ENCODE peak calls at places on chromosome 1, in five cellular contexts. I is NCI-H1436 treated with DMSO at 0.1 percent for 48 hours, F is Panc1, Y is brain microvascular endothelial cell, E is activated gamma-delta T cell treated with Interleukin-2 at 50 U/mL for 16 hours. R is an unnamed sample.

GRCh38 chr1:224542783-224543440 is 73.2 kb upstream of the CNIH3 start:
- DNase-seq in I (no peak), F (no peak), Y (peak), E (no peak), R (no peak)

GRCh38 chr1:184116287-184116686 is 64.8 kb downstream of the TSEN15 start:
- DNase-seq in I (no peak), F (no peak), Y (peak), E (no peak), R (no peak)

GRCh38 chr1:8053878-8054567 is 27.9 kb upstream of the ERRFI1 start:
- DNase-seq in I (no peak), F (no peak), Y (no peak), E (no peak), R (no peak)

GRCh38 chr1:18883636-18884418 is 18.5 kb downstream of the ALDH4A1 start:
- DNase-seq in I (no peak), F (peak), Y (peak), E (peak), R (peak)

GRCh38 chr1:159977364-159978106 is 23.5 kb upstream of the SLAMF9 start:
- DNase-seq in I (no peak), F (no peak), Y (no peak), E (no peak), R (no peak)

GRCh38 chr1:185373813-185374524 is 56.9 kb upstream of the IVNS1ABP start:
- DNase-seq in I (no peak), F (no peak), Y (peak), E (no peak), R (no peak)

GRCh38 chr1:220325306-220325995 is 53.2 kb upstream of the RAB3GAP2 start:
- DNase-seq in I (no peak), F (no peak), Y (no peak), E (no peak), R (no peak)

GRCh38 chr1:108010581-108010980 is 45.6 kb upstream of the VAV3 start:
- DNase-seq in I (no peak), F (no peak), Y (no peak), E (no peak), R (no peak)

GRCh38 chr1:179883739-179884138 is 1.7 kb downstream of the TOR1AIP1 start:
- DNase-seq in I (no peak), F (no peak), Y (no peak), E (peak), R (no peak)

GRCh38 chr1:3453203-3453761 is 1.2 kb upstream of the ARHGEF16 start:
- DNase-seq in I (no peak), F (peak), Y (peak), E (peak), R (peak)

GRCh38 chr1:151837197-151837596 is 2.4 kb downstream of the C2CD4D start:
- DNase-seq in I (no peak), F (no peak), Y (no peak), E (peak), R (peak)

GRCh38 chr1:243582321-243582720 is 267.7 kb downstream of the AKT3 start:
- DNase-seq in I (no peak), F (no peak), Y (peak), E (no peak), R (no peak)

GRCh38 chr1:226279498-226279897 is 29.5 kb downstream of the LIN9 start:
- DNase-seq in I (no peak), F (no peak), Y (no peak), E (no peak), R (no peak)

GRCh38 chr1:79887059-79887458 is 880.5 kb upstream of the ADGRL4 start:
- DNase-seq in I (no peak), F (no peak), Y (no peak), E (no peak), R (no peak)

R was measured in posterior vena cava.